ENCODE peak calls at places on chromosome 16, in eight cellular contexts. E is epithelial cell of esophagus, H is tibial nerve, Z is OCI-LY7, N is endodermal cell, L is thoracic aorta, S is epithelial cell of proximal tubule, Q is HFF-Myc. G is an unnamed sample.

GRCh38 chr16:58022601-58023371 is 2.8 kb upstream of the MMP15 start:
- DNase-seq in Q (no peak), L (no peak), E (peak), S (no peak), N (no peak), Z (no peak), H (peak), G (no peak)

GRCh38 chr16:6019490-6019991 is 921.9 kb upstream of the EEF2KMT start:
- DNase-seq in L (no peak), E (no peak), H (no peak), N (peak), S (no peak), Q (no peak), Z (no peak), G (peak)

GRCh38 chr16:23976091-23977001 is 140.6 kb downstream of the PRKCB start:
- DNase-seq in Z (peak), E (no peak), S (no peak), Q (no peak), H (no peak), L (no peak), N (no peak), G (no peak)

GRCh38 chr16:78705694-78706093 is 606.2 kb downstream of the WWOX start:
- DNase-seq in Z (peak), Q (peak), E (peak), N (no peak), L (no peak), S (no peak), H (no peak), G (no peak)

GRCh38 chr16:22968931-22969330 is 155.0 kb downstream of the HS3ST2 start:
- DNase-seq in S (no peak), H (no peak), Z (no peak), Q (no peak), L (no peak), E (no peak), N (no peak), G (no peak)

GRCh38 chr16:50651835-50652438 is 29.2 kb downstream of the SNX20 start:
- DNase-seq in H (no peak), E (no peak), Z (no peak), S (no peak), Q (no peak), L (no peak), N (no peak), G (no peak)

GRCh38 chr16:29806096-29806579 is at the start of gene MAZ:
- DNase-seq in Q (no peak), E (peak), N (no peak), L (no peak), Z (peak), S (no peak), H (no peak), G (no peak)

GRCh38 chr16:58026705-58027340 is 1.3 kb downstream of the MMP15 start:
- DNase-seq in E (no peak), H (no peak), S (no peak), L (no peak), Z (no peak), N (peak), Q (no peak), G (peak)

GRCh38 chr16:89270666-89271345 is 53.3 kb downstream of the ZNF778 start:
- DNase-seq in E (no peak), H (no peak), Z (no peak), S (no peak), Q (no peak), L (no peak), N (peak), G (no peak)

GRCh38 chr16:58471209-58471975 is 28.6 kb upstream of the NDRG4 start:
- DNase-seq in S (no peak), E (no peak), H (no peak), Q (no peak), L (no peak), N (peak), Z (peak), G (peak)

GRCh38 chr16:17965131-17965530 is 371.4 kb downstream of the NPIPA8 start:
- DNase-seq in Z (no peak), N (no peak), Q (no peak), E (no peak), L (no peak), S (no peak), H (no peak), G (no peak)

GRCh38 chr16:61323456-61323855 is 712.8 kb downstream of the CDH8 start:
- DNase-seq in E (peak), S (no peak), H (no peak), N (no peak), L (no peak), Z (no peak), Q (no peak), G (no peak)

GRCh38 chr16:57873218-57873617 is 70.9 kb upstream of the KIFC3 start:
- DNase-seq in Q (no peak), N (peak), H (no peak), E (no peak), Z (no peak), S (no peak), L (no peak), G (no peak)

GRCh38 chr16:71894229-71894920 is 956 bp upstream of the IST1 start:
- DNase-seq in H (peak), L (no peak), Z (peak), Q (peak), S (peak), E (peak), N (peak), G (peak)

GRCh38 chr16:78782572-78782971 is 683.1 kb downstream of the WWOX start:
- DNase-seq in S (no peak), Z (no peak), N (no peak), E (no peak), L (no peak), Q (no peak), H (no peak), G (no peak)

GRCh38 chr16:18833707-18834505 is 32.6 kb upstream of the ARL6IP1 start:
- DNase-seq in S (no peak), E (no peak), H (no peak), Q (no peak), N (no peak), L (no peak), Z (no peak), G (no peak)

GRCh38 chr16:55370762-55371482 is 46.9 kb downstream of the IRX6 start:
- DNase-seq in Z (no peak), H (peak), N (peak), L (peak), S (no peak), E (peak), Q (no peak), G (peak)

GRCh38 chr16:81198635-81199034 is 39.9 kb upstream of the BCO1 start:
- DNase-seq in Z (no peak), L (no peak), H (no peak), E (no peak), Q (no peak), S (no peak), N (no peak), G (no peak)
- TF ChIP-seq CTCF in Z (no peak), L (no peak), H (no peak), E (peak), Q (peak), S (peak), N (peak), G (peak)

DNA sequence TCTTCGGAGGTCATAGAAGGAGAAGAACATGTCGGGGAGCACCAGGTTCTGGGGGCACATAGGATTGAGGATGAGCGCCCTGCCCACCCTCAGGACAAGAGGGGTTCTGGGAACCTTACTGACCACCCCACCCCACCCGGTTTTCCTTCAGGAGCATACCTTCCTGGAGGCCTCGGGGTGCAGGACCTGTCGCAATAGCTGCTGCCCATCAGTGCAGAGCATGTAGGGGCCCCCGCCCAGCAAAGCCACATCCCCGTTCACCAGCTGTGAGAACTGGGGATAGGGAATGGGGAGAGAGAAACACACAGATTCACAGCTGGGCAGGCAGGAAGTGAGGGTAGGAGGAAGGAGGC is 2.1 kb downstream of the ESRP2 start:
- DNase-seq in S (no peak), H (no peak), Q (no peak), E (no peak), Z (no peak), N (no peak), L (no peak), G (no peak)
- H3K4me3 ChIP-seq in S (no peak), H (no peak), Q (no peak), E (peak), Z (no peak), N (peak), L (no peak), G (no peak)

DNA sequence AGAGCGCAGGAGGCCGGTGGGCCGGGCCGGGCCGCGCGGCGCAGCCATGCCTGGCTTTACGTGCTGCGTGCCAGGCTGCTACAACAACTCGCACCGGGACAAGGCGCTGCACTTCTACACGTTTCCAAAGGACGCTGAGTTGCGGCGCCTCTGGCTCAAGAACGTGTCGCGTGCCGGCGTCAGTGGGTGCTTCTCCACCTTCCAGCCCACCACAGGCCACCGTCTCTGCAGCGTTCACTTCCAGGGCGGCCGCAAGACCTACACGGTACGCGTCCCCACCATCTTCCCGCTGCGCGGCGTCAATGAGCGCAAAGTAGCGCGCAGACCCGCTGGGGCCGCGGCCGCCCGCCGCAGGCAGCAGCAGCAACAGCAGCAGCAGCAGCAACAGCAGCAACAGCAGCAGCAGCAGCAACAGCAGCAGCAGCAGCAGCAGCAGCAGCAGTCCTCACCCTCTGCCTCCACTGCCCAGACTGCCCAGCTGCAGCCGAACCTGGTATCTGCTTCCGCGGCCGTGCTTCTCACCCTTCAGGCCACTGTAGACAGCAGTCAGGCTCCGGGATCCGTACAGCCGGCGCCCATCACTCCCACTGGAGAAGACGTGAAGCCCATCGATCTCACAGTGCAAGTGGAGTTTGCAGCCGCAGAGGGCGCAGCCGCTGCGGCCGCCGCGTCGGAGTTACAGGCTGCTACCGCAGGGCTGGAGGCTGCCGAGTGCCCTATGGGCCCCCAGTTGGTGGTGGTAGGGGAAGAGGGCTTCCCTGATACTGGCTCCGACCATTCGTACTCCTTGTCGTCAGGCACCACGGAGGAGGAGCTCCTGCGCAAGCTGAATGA is 606 bp downstream of the THAP11 start:
- DNase-seq in L (no peak), Z (peak), H (no peak), Q (no peak), S (no peak), E (peak), N (peak), G (peak)
- TF ChIP-seq CTCF in L (peak), Z (peak), H (no peak), Q (peak), S (peak), E (peak), N (peak), G (peak)

GRCh38 chr16:86512860-86513470 is 2.6 kb downstream of the FOXF1 start:
- DNase-seq in Z (no peak), S (no peak), L (no peak), Q (no peak), H (no peak), E (no peak), N (peak), G (no peak)

GRCh38 chr16:86513471-86514277 is 3.3 kb downstream of the FOXF1 start:
- DNase-seq in S (no peak), H (no peak), E (no peak), L (no peak), Q (no peak), Z (no peak), N (no peak), G (no peak)

GRCh38 chr16:86510465-86511261 is at the start of gene FOXF1:
- DNase-seq in E (peak), Q (no peak), Z (no peak), H (no peak), S (no peak), L (no peak), N (peak), G (no peak)

GRCh38 chr16:86511317-86512161 is 1.2 kb downstream of the FOXF1 start:
- DNase-seq in Q (no peak), N (peak), Z (no peak), H (no peak), S (no peak), L (no peak), E (no peak), G (no peak)

DNA sequence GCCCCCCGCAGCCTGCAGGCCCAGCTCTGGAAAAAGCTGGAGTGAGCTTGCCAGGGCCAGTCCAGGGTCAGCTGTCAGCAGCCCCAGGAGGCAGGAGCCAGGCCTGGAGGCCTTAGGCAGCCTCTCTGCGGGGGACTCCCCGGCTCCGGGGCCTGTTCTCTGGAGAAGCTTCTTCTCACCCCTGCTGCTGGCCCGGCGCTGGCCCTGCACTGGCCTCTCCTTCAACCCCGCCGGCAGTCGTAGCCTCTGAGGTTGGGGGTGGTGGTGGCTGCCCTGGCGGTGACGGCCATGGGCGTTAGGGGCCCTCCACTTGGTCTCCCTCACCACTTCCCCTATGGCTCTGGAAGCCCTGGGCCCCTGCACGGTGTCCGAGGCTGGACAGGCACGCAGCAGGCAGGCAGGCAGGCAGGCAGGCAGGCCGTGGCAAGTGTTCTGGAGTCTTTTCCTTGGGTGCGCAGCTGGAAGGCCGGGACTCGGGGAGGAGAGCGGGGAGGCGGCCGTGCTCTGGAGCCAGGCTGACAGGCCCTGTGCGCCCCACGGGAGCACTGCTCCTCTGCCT is 2.1 kb downstream of the FOXF1 start:
- DNase-seq in E (no peak), Q (no peak), Z (no peak), S (no peak), N (peak), H (no peak), L (no peak), G (no peak)
- H3K4me3 ChIP-seq in E (no peak), Q (peak), Z (no peak), S (no peak), N (no peak), H (no peak), L (no peak), G (no peak)

DNA sequence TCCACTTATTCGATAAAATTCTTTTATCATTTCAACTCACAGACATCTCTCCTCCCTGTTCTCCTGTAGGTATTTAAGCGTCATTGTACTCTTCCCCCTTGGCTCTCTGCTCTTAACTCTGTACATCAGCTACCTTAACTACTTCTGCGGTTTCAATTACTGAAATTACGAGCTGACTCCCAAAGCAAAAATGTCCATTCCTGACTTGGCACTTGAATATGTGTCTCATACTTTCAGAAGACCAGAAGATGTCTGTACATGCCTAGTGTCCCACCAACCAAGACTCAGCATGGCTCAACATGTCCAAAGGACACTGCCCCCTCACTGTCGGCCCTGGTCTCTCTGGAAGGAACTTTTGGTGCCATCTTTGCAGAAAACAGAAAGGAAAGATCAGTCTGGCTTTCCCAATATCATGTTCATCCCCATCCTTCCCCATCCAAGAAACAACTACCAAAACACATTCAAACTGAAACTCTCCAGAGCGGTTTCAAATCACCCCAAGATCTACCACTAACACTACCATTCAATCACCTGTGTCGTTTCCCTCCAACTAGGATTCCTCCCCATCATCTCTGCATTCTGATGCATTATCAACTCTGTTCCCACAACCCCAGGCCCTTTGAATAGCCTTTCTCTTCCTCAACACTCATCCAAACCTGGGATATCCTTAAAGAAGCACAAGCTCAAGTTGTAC is 74.9 kb downstream of the ZFHX3 start:
- DNase-seq in H (no peak), Q (no peak), L (no peak), N (no peak), E (peak), S (no peak), Z (no peak), G (no peak)
- TF ChIP-seq CTCF in H (no peak), Q (no peak), L (no peak), N (no peak), E (no peak), S (no peak), Z (no peak), G (no peak)

GRCh38 chr16:3762080-3762750 is 44.9 kb upstream of the TRAP1 start:
- DNase-seq in S (no peak), H (no peak), Z (no peak), Q (no peak), E (no peak), L (no peak), N (no peak), G (no peak)

GRCh38 chr16:3759736-3760135 is 42.4 kb upstream of the TRAP1 start:
- DNase-seq in Z (no peak), Q (no peak), L (no peak), H (no peak), N (no peak), S (no peak), E (no peak), G (no peak)

GRCh38 chr16:3761375-3762079 is 44.2 kb upstream of the TRAP1 start:
- DNase-seq in Q (no peak), S (no peak), E (no peak), L (no peak), N (no peak), Z (no peak), H (no peak), G (no peak)

GRCh38 chr16:3764409-3764808 is 47.1 kb upstream of the TRAP1 start:
- DNase-seq in S (no peak), E (no peak), Z (no peak), Q (no peak), H (no peak), N (no peak), L (no peak), G (no peak)

DNA sequence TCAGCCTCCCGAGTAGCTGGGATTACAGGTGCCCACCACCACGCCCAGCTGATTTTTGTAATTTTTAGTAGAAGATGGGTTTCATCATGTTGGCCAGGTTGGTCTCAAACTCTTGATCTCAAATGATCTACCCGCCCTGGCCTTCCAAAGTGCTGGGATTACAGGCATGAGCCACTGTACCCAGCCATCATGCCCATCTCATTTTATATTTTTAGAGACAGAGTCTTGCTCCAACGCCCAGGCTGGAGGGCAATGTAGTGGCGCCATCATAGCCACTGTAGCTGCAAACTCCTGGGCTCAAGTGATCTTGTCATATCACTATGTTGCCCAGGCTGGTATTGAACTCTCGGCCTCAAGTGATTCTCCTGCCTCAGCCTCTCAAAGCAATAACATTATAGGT is 43.2 kb upstream of the TRAP1 start:
- DNase-seq in N (no peak), Z (no peak), S (no peak), L (no peak), E (no peak), H (no peak), Q (no peak), G (no peak)
- H3K4me3 ChIP-seq in N (no peak), Z (no peak), S (no peak), L (no peak), E (no peak), H (no peak), Q (no peak), G (no peak)

GRCh38 chr16:56425439-56425832 is at the start of gene AMFR:
- DNase-seq in S (no peak), H (peak), Z (peak), Q (no peak), L (no peak), E (peak), N (peak), G (peak)
- TF ChIP-seq CTCF in S (peak), H (peak), Z (peak), Q (peak), L (peak), E (no peak), N (peak), G (peak)

DNA sequence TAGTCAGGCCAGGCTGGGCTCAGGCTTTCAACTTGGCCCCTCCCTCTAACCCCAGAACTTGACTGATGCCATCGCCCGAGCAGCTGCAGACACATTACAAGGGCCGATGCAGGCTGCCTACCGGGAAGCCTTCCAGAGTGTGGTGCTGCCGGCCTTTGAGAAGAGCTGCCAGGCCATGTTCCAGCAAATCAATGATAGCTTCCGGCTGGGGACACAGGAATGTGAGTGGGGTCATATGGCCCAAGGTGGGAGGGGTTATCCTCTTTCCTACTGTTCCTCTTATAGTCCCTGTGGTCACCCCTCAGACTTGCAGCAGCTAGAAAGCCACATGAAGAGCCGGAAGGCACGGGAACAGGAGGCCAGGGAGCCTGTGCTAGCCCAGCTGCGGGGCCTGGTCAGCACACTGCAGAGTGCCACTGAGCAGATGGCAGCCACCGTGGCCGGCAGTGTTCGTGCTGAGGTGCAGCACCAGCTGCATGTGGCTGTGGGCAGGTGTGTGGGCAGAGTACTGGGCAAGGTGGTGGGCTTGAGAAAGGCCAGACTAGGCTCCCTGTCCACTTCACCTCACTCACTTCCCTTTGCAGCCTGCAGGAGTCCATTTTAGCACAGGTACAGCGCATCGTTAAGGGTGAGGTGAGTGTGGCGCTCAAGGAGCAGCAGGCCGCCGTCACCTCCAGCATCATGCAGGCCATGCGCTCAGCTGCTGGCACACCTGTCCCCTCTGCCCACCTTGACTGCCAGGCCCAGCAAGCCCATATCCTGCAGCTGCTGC is 2.1 kb upstream of the NRN1L start:
- DNase-seq in S (no peak), E (no peak), Q (no peak), N (no peak), H (no peak), L (no peak), Z (no peak), G (no peak)
- H3K4me3 ChIP-seq in S (no peak), E (no peak), Q (no peak), N (no peak), H (no peak), L (no peak), Z (no peak), G (no peak)